ENCODE peak calls at places on chromosomes 6 and 20, in ten cellular contexts. X is ascending aorta; I is GM20000; B is brain microvascular endothelial cell; E is CD4-positive, alpha-beta T cell; K is progenitor cell of endocrine pancreas; N is IMR-90; R is CD8-positive, alpha-beta T cell; O is pancreas; D is dorsolateral prefrontal cortex. F is an unnamed sample.

GRCh38 chr20:46831633-46832011 is 63.0 kb upstream of the EYA2 start:
- DNase-seq in X (no peak), I (no peak), B (no peak), E (no peak), K (no peak), N (peak; percentile 12), R (no peak), O (no peak), D (no peak), F (no peak)

GRCh38 chr20:51022803-51023616 is at the start of gene KCNG1:
- DNase-seq in X (no peak), I (peak; percentile 85), B (peak; percentile 63), E (no peak), K (peak; percentile 75), N (peak; percentile 75), R (no peak), O (peak; percentile 84), D (peak; percentile 66), F (no peak)

GRCh38 chr20:1163105-1163504 is 21.7 kb downstream of the TMEM74B start:
- DNase-seq in X (no peak), I (no peak), B (no peak), E (no peak), K (no peak), N (no peak), R (no peak), O (no peak), D (no peak), F (no peak)

GRCh38 chr20:51446656-51447055 is 95.9 kb downstream of the NFATC2 start:
- DNase-seq in X (peak; percentile 78), I (no peak), B (peak; percentile 89), E (no peak), K (no peak), N (peak; percentile 86), R (no peak), O (no peak), D (no peak), F (no peak)

GRCh38 chr20:18773566-18773965 is 40.0 kb upstream of the SCP2D1 start:
- DNase-seq in X (no peak), I (no peak), B (no peak), E (no peak), K (no peak), N (no peak), R (no peak), O (no peak), D (no peak), F (no peak)

GRCh38 chr6:127794405-127794804 is 106.5 kb downstream of the THEMIS start:
- DNase-seq in X (no peak), I (no peak), B (no peak), E (no peak), K (no peak), N (no peak), R (no peak), O (no peak), D (no peak), F (no peak)

GRCh38 chr6:99522531-99522930 is 7.3 kb upstream of the USP45 start:
- DNase-seq in X (no peak), I (no peak), B (peak; percentile 49), E (no peak), K (no peak), N (peak; percentile 71), R (no peak), O (no peak), D (no peak), F (no peak)

GRCh38 chr6:148261470-148261869 is 81.2 kb upstream of the SASH1 start:
- DNase-seq in X (no peak), I (no peak), B (no peak), E (no peak), K (no peak), N (no peak), R (no peak), O (no peak), D (no peak), F (no peak)

GRCh38 chr6:57242505-57242904 is 20.4 kb upstream of the RAB23 start:
- DNase-seq in X (no peak), I (no peak), B (peak; percentile 78), E (no peak), K (no peak), N (peak; percentile 99), R (no peak), O (no peak), D (no peak), F (no peak)

GRCh38 chr20:1209447-1210387 is 6.5 kb downstream of the C20orf202 start:
- DNase-seq in X (no peak), I (no peak), B (no peak), E (no peak), K (no peak), N (peak; percentile 28), R (no peak), O (no peak), D (no peak), F (no peak)

GRCh38 chr6:69164564-69165252 is 529.6 kb downstream of the ADGRB3 start:
- DNase-seq in X (no peak), I (no peak), B (no peak), E (no peak), K (no peak), N (no peak), R (no peak), O (no peak), D (no peak), F (no peak)

GRCh38 chr6:161261325-161261724 is 12.5 kb downstream of the AGPAT4 start:
- DNase-seq in X (no peak), I (no peak), B (no peak), E (no peak), K (no peak), N (peak; percentile 61), R (no peak), O (no peak), D (no peak), F (no peak)

GRCh38 chr20:25058797-25059486 is 1.0 kb upstream of the ACSS1 start:
- DNase-seq in X (peak; percentile 63), I (no peak), B (no peak), E (no peak), K (no peak), N (peak; percentile 3), R (no peak), O (peak; percentile 23), D (peak; percentile 54), F (no peak)

GRCh38 chr6:41122373-41122772 is 31.8 kb downstream of the TREML1 start:
- DNase-seq in X (no peak), I (no peak), B (peak; percentile 25), E (no peak), K (no peak), N (peak; percentile 57), R (no peak), O (no peak), D (no peak), F (no peak)

GRCh38 chr6:144090384-144090783 is 5.0 kb downstream of the SF3B5 start:
- DNase-seq in X (no peak), I (no peak), B (no peak), E (no peak), K (no peak), N (no peak), R (no peak), O (no peak), D (no peak), F (no peak)

GRCh38 chr6:109526905-109527628 is 44.0 kb upstream of the ZBTB24 start:
- DNase-seq in X (no peak), I (peak; percentile 64), B (peak; percentile 74), E (peak; percentile 29), K (peak; percentile 22), N (peak; percentile 69), R (peak; percentile 31), O (no peak), D (peak; percentile 18), F (no peak)
- TF ChIP-seq CTCF in X (peak; percentile 40), I (peak; percentile 54), B (peak; percentile 71), E (peak; percentile 75), K (peak; percentile 66), N (peak; percentile 68), R (peak; percentile 58), O (no peak), D (peak; percentile 62), F (peak; percentile 62)

DNA sequence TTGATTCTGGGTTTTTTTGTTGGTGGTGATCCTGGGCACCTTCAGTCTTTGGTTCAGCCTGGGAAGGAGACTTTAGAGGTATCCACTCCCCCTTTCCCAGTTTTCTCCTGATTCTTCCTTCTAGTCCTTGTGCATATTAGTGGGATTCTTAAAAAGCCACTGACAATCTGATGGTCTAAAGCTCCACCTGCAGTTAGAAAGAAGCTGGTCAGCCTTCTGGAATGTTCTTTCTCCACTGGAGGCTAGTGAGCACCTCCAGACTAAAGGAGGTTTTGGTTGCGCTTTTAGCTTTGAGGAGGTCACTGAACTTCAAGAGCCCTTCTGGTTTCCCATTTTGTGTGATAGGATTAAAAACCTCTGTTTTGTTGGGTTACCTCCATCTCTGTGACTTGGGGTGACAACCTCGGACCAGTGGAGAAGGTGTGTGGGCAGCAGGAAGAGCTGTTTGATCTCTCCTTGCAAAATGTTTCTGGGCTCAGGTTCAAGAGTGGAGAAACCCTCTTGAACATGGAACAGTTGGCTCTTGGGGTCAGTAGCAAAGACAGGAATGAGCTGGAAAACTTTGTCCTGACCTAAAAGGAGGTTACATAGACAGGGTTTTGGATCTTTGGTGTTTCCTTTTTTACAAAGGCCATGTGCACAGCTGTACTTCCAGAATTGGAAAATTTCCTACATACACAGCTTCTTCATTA is 29.0 kb downstream of the JARID2 start:
- DNase-seq in X (no peak), I (no peak), B (no peak), E (no peak), K (no peak), N (peak; percentile 47), R (no peak), O (no peak), D (no peak), F (no peak)
- TF ChIP-seq CTCF in X (no peak), I (no peak), B (peak; percentile 44), E (no peak), K (no peak), N (peak; percentile 33), R (no peak), O (no peak), D (peak; percentile 18), F (no peak)

DNA sequence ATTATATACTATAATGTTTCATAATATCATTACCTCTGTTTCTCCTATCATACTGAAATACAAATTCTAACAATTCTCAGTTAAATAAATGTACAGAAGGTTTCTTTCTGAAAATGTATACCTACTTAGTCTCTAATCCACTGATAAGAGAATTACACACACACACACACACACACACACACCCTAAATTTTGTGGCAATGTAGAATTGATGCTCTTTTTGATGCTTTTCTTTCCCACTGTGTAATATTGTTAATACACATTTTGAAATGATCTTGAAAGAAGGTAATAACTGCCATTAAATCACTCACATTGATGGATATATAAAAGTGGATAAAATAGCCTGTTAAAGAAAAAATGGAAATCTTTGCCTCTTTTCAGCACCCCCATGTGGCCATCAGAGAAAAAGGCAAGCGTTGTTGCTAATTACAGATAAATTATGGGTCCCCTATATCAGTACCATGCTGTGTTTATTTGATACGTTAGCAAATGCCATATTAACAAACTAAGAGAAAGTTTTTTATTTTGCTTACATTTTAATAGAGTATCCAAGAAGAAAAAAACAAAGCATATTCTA is 76.6 kb upstream of the VGLL2 start:
- DNase-seq in X (no peak), I (no peak), B (no peak), E (no peak), K (no peak), N (no peak), R (no peak), O (no peak), D (no peak), F (no peak)
- TF ChIP-seq CTCF in X (no peak), I (peak; percentile 19), B (peak; percentile 64), E (no peak), K (peak; percentile 64), N (peak; percentile 27), R (no peak), O (no peak), D (peak; percentile 21), F (no peak)

DNA sequence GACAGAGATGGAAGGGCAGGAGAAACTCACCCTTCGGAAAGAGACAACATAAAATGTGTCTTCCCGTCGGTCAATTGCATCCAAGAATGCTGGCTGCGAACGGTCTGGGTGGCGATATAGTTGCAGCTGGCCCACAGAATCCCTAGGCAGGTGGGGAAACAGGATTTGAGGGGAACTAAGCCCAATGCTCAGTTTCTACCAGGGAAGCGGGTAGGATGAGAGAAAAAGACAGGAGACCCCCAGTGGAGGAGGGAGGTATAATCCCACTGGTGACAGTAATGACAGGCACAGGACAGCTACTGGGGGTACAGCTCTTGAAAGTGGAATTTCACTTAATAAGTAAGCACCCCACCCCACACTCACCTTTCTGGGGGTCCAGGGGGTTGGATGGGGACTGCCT is 7.5 kb upstream of the TNXB start:
- DNase-seq in X (no peak), I (no peak), B (peak; percentile 21), E (no peak), K (no peak), N (no peak), R (no peak), O (no peak), D (no peak), F (no peak)
- TF ChIP-seq CTCF in X (no peak), I (no peak), B (peak; percentile 70), E (no peak), K (peak; percentile 45), N (peak; percentile 49), R (peak; percentile 37), O (no peak), D (peak; percentile 29), F (no peak)